ENCODE peak calls at places on chromosomes 13 and 19, in six cellular contexts. J, D, P, B, G and K are unnamed samples.

GRCh38 chr19:36686365-36687213 is 823 bp upstream of the ZNF567 start:
- DNase-seq in J (peak), D (no peak), P (no peak), B (peak), G (no peak), K (no peak)

GRCh38 chr19:48962029-48962848 is 2.9 kb upstream of the FTL start:
- DNase-seq in J (peak), D (no peak), P (no peak), B (no peak), G (peak), K (no peak)

GRCh38 chr13:25214371-25215252 is 42.5 kb upstream of the AMER2 start:
- DNase-seq in J (peak), D (no peak), P (no peak), B (no peak), G (no peak), K (no peak)

GRCh38 chr13:98966019-98966418 is 11.8 kb downstream of the DOCK9 start:
- DNase-seq in J (no peak), D (no peak), P (no peak), B (no peak), G (no peak), K (no peak)

GRCh38 chr19:34274827-34275625 is 20.7 kb downstream of the GARRE1 start:
- DNase-seq in J (peak), D (no peak), P (peak), B (no peak), G (no peak), K (no peak)

GRCh38 chr13:111175948-111176347 is 60.8 kb downstream of the ARHGEF7 start:
- DNase-seq in J (no peak), D (no peak), P (no peak), B (no peak), G (no peak), K (no peak)

GRCh38 chr13:43676320-43676719 is 110.5 kb downstream of the ENOX1 start:
- DNase-seq in J (no peak), D (no peak), P (no peak), B (no peak), G (no peak), K (no peak)

GRCh38 chr13:28375250-28375930 is 119.5 kb downstream of the FLT1 start:
- DNase-seq in J (no peak), D (no peak), P (no peak), B (no peak), G (no peak), K (no peak)

GRCh38 chr19:18967358-18968146 is 26.5 kb upstream of the HOMER3 start:
- DNase-seq in J (peak), D (no peak), P (no peak), B (no peak), G (peak), K (no peak)

GRCh38 chr13:97261254-97262015 is 39.3 kb downstream of the MBNL2 start:
- DNase-seq in J (no peak), D (no peak), P (no peak), B (no peak), G (no peak), K (no peak)

GRCh38 chr13:94195715-94196114 is 283.8 kb downstream of the DCT start:
- DNase-seq in J (peak), D (no peak), P (peak), B (no peak), G (no peak), K (no peak)

GRCh38 chr13:35836476-35836875 is 294.7 kb downstream of the DCLK1 start:
- DNase-seq in J (no peak), D (no peak), P (no peak), B (no peak), G (no peak), K (no peak)

GRCh38 chr13:109724603-109725002 is 61.8 kb downstream of the IRS2 start:
- DNase-seq in J (no peak), D (no peak), P (no peak), B (no peak), G (no peak), K (no peak)

GRCh38 chr13:49733181-49733951 is 42.1 kb upstream of the EBPL start:
- DNase-seq in J (no peak), D (no peak), P (no peak), B (no peak), G (no peak), K (no peak)

GRCh38 chr19:46975918-46976782 is 43.5 kb upstream of the NPAS1 start:
- DNase-seq in J (peak), D (peak), P (peak), B (peak), G (peak), K (no peak)

GRCh38 chr19:5171711-5172110 is 168.9 kb downstream of the PTPRS start:
- DNase-seq in J (no peak), D (no peak), P (no peak), B (no peak), G (no peak), K (no peak)

GRCh38 chr19:4710281-4710600 is 13.4 kb downstream of the DPP9 start:
- DNase-seq in J (no peak), D (no peak), P (no peak), B (no peak), G (no peak), K (no peak)

GRCh38 chr13:111389621-111390521 is 69.4 kb downstream of the TEX29 start:
- DNase-seq in J (no peak), D (peak), P (no peak), B (peak), G (no peak), K (no peak)

GRCh38 chr13:30337061-30337601 is 29.8 kb upstream of the KATNAL1 start:
- DNase-seq in J (no peak), D (no peak), P (no peak), B (no peak), G (no peak), K (no peak)

GRCh38 chr19:38915329-38916321 is 3.6 kb upstream of the CCER2 start:
- DNase-seq in J (no peak), D (no peak), P (no peak), B (peak), G (no peak), K (no peak)

GRCh38 chr13:42129033-42129432 is 80.6 kb downstream of the DGKH start:
- DNase-seq in J (no peak), D (no peak), P (no peak), B (no peak), G (no peak), K (no peak)

GRCh38 chr19:6825076-6825774 is 52.7 kb downstream of the VAV1 start:
- DNase-seq in J (no peak), D (no peak), P (no peak), B (peak), G (no peak), K (no peak)

GRCh38 chr13:45102136-45102802 is 18.0 kb upstream of the GTF2F2 start:
- DNase-seq in J (no peak), D (no peak), P (peak), B (no peak), G (no peak), K (no peak)

GRCh38 chr19:33438987-33439781 is 65.7 kb downstream of the CEBPG start:
- DNase-seq in J (no peak), D (no peak), P (no peak), B (peak), G (peak), K (no peak)

GRCh38 chr19:6500837-6501739 is 1.0 kb downstream of the TUBB4A start:
- DNase-seq in J (no peak), D (no peak), P (no peak), B (no peak), G (no peak), K (no peak)

GRCh38 chr13:113646376-113646775 is 11.6 kb downstream of the ATP4B start:
- DNase-seq in J (no peak), D (no peak), P (no peak), B (peak), G (no peak), K (no peak)

GRCh38 chr19:28878862-28879566 is 333.9 kb downstream of the UQCRFS1 start:
- DNase-seq in J (peak), D (peak), P (peak), B (peak), G (peak), K (peak)

GRCh38 chr19:4014541-4015491 is 7.3 kb downstream of the PIAS4 start:
- DNase-seq in J (no peak), D (peak), P (no peak), B (no peak), G (peak), K (no peak)

GRCh38 chr13:37752156-37752555 is 117.4 kb downstream of the TRPC4 start:
- DNase-seq in J (no peak), D (no peak), P (no peak), B (no peak), G (no peak), K (no peak)

GRCh38 chr13:43374621-43375020 is 351.2 kb downstream of the DNAJC15 start:
- DNase-seq in J (peak), D (no peak), P (no peak), B (no peak), G (no peak), K (no peak)

GRCh38 chr13:78976696-78977095 is 317.7 kb upstream of the OBI1 start:
- DNase-seq in J (no peak), D (no peak), P (no peak), B (no peak), G (no peak), K (no peak)

GRCh38 chr13:48615017-48615416 is 38.7 kb upstream of the CYSLTR2 start:
- DNase-seq in J (no peak), D (no peak), P (no peak), B (no peak), G (no peak), K (no peak)

DNA sequence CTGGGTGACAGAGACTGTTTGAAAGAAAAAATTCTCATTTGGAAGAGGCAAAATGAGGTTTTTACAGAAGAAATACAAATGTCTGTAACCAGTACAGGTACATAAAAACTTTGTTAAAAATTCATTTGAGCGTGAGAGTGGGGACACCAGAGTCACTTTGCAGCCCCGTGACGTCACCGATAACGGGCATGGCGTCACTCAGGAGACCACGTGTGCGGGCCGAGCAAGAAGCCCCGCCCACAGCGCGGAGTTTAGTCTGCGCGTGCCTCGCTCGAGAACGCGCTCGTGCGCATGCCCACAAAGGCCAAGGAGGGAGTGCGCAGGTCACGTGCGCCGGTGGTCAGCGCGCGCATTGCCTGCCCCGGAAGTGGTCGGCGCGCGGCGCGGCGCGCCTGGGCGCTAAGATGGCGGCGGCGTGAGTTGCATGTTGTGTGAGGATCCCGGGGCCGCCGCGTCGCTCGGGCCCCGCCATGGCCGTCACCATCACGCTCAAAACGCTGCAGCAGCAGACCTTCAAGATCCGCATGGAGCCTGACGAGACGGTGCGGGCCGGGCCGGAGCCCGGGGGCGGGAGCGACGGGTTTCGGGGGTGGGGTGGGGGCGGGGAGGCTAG is at the start of gene RAD23A:
- DNase-seq in J (peak), D (peak), P (peak), B (peak), G (peak), K (peak)
- TF ChIP-seq CTCF in J (no peak), D (no peak), P (no peak), B (peak), G (no peak), K (no peak)

DNA sequence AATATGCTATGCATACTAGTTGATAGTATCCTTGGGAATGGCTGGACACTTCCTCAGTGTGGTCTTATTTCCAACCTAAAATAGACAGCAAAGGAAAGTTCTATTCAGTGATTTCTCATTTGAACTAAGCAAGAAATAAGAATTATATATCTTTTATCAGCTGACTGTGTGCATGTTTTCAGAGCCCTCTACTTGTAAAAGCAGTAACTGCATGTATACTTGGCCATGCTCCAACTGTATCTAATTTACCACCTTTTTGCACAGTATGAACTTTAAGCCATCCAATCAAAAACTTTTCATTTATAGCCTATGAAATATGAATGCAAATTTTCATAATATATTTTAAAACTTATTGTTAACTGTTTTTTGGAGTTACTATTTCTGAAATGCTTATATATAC is 136.4 kb upstream of the PCDH9 start:
- DNase-seq in J (peak), D (no peak), P (no peak), B (no peak), G (no peak), K (no peak)
- TF ChIP-seq CTCF in J (no peak), D (no peak), P (peak), B (no peak), G (no peak), K (peak)

GRCh38 chr13:89486721-89487120 is 1815.5 kb downstream of the SLITRK5 start:
- DNase-seq in J (no peak), D (no peak), P (no peak), B (no peak), G (no peak), K (no peak)
- TF ChIP-seq CTCF in J (no peak), D (no peak), P (no peak), B (no peak), G (no peak), K (no peak)

DNA sequence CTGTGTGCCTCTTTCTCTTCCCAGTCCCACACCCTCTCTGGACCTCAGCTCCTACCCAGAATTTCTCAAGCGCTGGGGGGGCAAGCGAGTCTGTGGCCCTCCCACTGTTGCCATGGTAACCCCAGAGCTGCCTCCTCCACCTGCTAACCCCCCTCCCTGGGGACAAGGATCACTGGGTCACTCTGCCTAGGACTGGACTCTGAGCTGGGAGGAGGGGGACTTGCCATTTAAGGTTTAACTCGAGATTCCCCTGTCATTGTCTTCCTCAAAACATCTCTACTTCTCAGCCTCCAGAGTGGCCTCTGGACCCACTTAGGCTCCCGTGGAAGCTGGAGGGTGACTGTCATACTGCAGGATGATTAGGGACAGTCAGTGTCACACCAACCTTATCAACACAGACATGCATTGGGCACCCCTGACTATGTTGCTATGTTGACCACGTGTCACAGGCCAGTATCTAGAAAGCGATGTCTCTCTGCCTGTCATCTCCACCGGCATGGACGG is 2.2 kb downstream of the PALM3 start:
- DNase-seq in J (no peak), D (no peak), P (no peak), B (no peak), G (no peak), K (no peak)
- TF ChIP-seq CTCF in J (no peak), D (no peak), P (no peak), B (no peak), G (no peak), K (no peak)

DNA sequence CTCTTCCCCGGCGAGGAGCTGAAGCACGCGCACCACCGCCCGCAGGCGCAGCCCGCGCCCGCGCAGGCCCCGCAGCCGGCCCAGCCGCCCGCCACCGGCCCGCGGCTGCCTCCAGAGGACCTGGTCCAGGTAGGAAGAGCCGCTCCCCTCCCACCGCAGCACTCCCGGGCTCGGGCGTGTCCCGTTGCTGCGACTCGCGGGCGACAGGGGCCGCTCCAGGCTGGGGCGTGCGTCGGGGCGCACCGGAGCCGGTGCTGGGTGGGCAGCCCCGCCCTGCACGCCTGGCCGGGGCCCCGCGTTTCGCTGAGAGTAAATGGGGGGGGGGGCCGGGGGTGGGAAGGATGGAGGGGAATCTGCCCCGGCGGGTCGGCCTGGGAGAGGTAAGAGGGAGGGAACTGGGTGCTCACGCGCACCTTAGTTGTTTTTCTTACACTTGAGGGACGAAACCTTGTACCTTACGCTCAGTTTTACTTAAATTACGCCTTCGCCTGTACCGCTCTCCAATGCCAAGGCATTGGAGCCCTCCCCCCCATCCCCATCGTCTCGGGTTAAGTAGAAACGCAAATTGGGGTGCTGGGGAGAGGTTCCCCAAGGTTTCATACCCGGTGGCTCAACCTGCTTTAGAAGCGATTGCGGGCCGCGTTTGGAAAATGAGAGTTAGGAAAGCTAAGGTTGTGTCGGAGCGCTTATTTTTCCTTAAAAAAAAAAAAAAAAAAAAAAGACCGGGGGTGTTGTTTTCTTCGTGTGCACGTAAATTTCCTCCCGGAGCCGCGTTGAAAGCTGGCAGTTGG is 850 bp downstream of the KLF5 start:
- DNase-seq in J (no peak), D (peak), P (no peak), B (no peak), G (peak), K (peak)
- TF ChIP-seq CTCF in J (no peak), D (no peak), P (no peak), B (no peak), G (peak), K (no peak)

DNA sequence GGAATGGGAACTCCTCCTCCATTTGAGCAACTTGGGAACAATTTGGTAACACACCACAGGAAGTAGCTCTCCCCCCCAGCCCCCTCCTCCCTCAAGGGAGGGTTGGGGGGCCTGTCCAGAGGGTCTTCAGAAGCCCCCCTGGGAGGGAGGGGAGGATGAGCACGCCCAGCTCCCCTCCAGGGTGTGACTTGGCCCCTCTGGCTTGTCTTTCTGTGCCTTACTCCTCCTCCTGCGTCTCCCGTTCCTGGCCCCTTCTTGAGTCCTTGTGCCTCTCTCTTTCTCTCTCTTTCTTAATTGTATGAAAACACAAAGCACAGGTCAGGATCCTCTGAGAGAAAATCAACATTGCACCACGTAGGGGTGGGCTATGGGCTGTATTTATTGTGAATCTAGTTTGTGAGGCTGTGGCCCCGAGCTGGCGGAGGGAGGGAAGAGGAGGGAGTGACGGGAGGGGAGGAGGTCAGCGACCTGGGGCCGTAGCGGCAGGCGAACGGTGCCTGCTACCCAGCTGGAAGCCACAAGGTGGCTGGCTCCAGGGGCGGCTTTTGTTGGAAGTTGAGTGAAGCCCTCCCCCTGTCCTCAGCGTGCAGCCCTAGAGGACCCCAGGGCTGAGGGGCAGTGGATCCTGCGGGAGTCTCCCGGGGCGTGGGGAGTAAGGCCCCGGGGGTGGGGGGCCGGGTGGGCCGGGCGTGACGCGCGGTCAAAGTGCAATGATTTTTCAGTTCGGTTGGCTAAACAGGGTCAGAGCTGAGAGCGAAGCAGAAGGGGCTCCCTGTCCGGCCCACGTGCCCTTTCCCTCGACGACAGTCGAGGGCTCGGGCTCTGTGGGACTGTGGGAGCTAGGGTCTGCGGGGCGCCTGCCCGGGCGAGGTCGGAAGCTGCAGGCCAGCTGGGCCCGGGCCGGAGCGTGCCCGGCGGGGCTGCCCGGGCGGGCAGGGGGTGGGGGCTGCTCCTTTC is 6.4 kb downstream of the LYL1 start:
- DNase-seq in J (no peak), D (no peak), P (no peak), B (no peak), G (no peak), K (no peak)
- TF ChIP-seq CTCF in J (no peak), D (no peak), P (no peak), B (no peak), G (peak), K (peak)

GRCh38 chr19:58516964-58517833 is 2.4 kb downstream of the ZBTB45 start:
- DNase-seq in J (no peak), D (no peak), P (no peak), B (no peak), G (no peak), K (no peak)

GRCh38 chr19:58518261-58519086 is 1.1 kb downstream of the ZBTB45 start:
- DNase-seq in J (no peak), D (no peak), P (no peak), B (no peak), G (no peak), K (no peak)

GRCh38 chr19:58520257-58520599 is 618 bp upstream of the ZBTB45 start:
- DNase-seq in J (no peak), D (no peak), P (no peak), B (no peak), G (no peak), K (no peak)

GRCh38 chr19:58519355-58520256 is at the start of gene ZBTB45:
- DNase-seq in J (peak), D (peak), P (peak), B (peak), G (peak), K (peak)

GRCh38 chr19:58519087-58519354 is 589 bp downstream of the ZBTB45 start:
- DNase-seq in J (peak), D (peak), P (no peak), B (peak), G (peak), K (peak)
- TF ChIP-seq CTCF in J (peak), D (no peak), P (peak), B (peak), G (peak), K (peak)